ENCODE peak calls at places on chromosomes 1 and 21, in eight cellular contexts. One of them, this sample, is unnamed.

GRCh38 chr1:159945483-159946241 is at the start of gene IGSF9:
- DNase-seq in effector memory CD4-positive, alpha-beta T cell: peak
- DNase-seq in HL-60: no peak
- DNase-seq in neuronal stem cell: peak
- DNase-seq in HCT116: peak
- DNase-seq in lung: peak
- DNase-seq in fibroblast of mammary gland: peak
- DNase-seq in epithelial cell of esophagus: peak
- DNase-seq in this sample: peak

GRCh38 chr1:151624783-151625182 is 12.9 kb downstream of the SNX27 start:
- DNase-seq in lung: no peak
- DNase-seq in HCT116: no peak
- DNase-seq in neuronal stem cell: no peak
- DNase-seq in epithelial cell of esophagus: no peak
- DNase-seq in fibroblast of mammary gland: no peak
- DNase-seq in HL-60: no peak
- DNase-seq in effector memory CD4-positive, alpha-beta T cell: no peak
- DNase-seq in this sample: no peak

GRCh38 chr21:32185726-32186125 is 93.1 kb downstream of the MIS18A start:
- DNase-seq in HCT116: no peak
- DNase-seq in neuronal stem cell: no peak
- DNase-seq in effector memory CD4-positive, alpha-beta T cell: no peak
- DNase-seq in HL-60: no peak
- DNase-seq in epithelial cell of esophagus: no peak
- DNase-seq in lung: peak
- DNase-seq in fibroblast of mammary gland: no peak
- DNase-seq in this sample: no peak

GRCh38 chr1:226100436-226101347 is 38.2 kb downstream of the H3-3A start:
- DNase-seq in fibroblast of mammary gland: peak
- DNase-seq in neuronal stem cell: no peak
- DNase-seq in effector memory CD4-positive, alpha-beta T cell: no peak
- DNase-seq in epithelial cell of esophagus: peak
- DNase-seq in HL-60: no peak
- DNase-seq in HCT116: no peak
- DNase-seq in lung: no peak
- DNase-seq in this sample: peak

GRCh38 chr1:226109829-226110248 is 47.3 kb downstream of the H3-3A start:
- DNase-seq in effector memory CD4-positive, alpha-beta T cell: peak
- DNase-seq in neuronal stem cell: peak
- DNase-seq in epithelial cell of esophagus: peak
- DNase-seq in fibroblast of mammary gland: peak
- DNase-seq in HL-60: peak
- DNase-seq in lung: peak
- DNase-seq in HCT116: peak
- DNase-seq in this sample: peak

GRCh38 chr1:205294914-205295310 is 26.6 kb downstream of the NUAK2 start:
- DNase-seq in effector memory CD4-positive, alpha-beta T cell: no peak
- DNase-seq in epithelial cell of esophagus: no peak
- DNase-seq in fibroblast of mammary gland: no peak
- DNase-seq in neuronal stem cell: no peak
- DNase-seq in lung: no peak
- DNase-seq in HCT116: no peak
- DNase-seq in HL-60: no peak
- DNase-seq in this sample: no peak

GRCh38 chr1:167663002-167663772 is 33.2 kb downstream of the RCSD1 start:
- DNase-seq in HL-60: no peak
- DNase-seq in fibroblast of mammary gland: peak
- DNase-seq in epithelial cell of esophagus: peak
- DNase-seq in neuronal stem cell: no peak
- DNase-seq in lung: no peak
- DNase-seq in effector memory CD4-positive, alpha-beta T cell: no peak
- DNase-seq in HCT116: no peak
- DNase-seq in this sample: peak

GRCh38 chr21:42839271-42840231 is 39.8 kb downstream of the WDR4 start:
- DNase-seq in effector memory CD4-positive, alpha-beta T cell: no peak
- DNase-seq in neuronal stem cell: no peak
- DNase-seq in fibroblast of mammary gland: no peak
- DNase-seq in HL-60: no peak
- DNase-seq in epithelial cell of esophagus: no peak
- DNase-seq in HCT116: no peak
- DNase-seq in lung: no peak
- DNase-seq in this sample: no peak

GRCh38 chr1:14806772-14807171 is 208.3 kb downstream of the KAZN start:
- DNase-seq in HL-60: no peak
- DNase-seq in neuronal stem cell: no peak
- DNase-seq in effector memory CD4-positive, alpha-beta T cell: no peak
- DNase-seq in epithelial cell of esophagus: no peak
- DNase-seq in lung: no peak
- DNase-seq in fibroblast of mammary gland: no peak
- DNase-seq in HCT116: no peak
- DNase-seq in this sample: no peak

GRCh38 chr1:221743416-221744208 is 1.7 kb upstream of the DUSP10 start:
- DNase-seq in fibroblast of mammary gland: no peak
- DNase-seq in neuronal stem cell: no peak
- DNase-seq in HL-60: no peak
- DNase-seq in HCT116: no peak
- DNase-seq in effector memory CD4-positive, alpha-beta T cell: no peak
- DNase-seq in lung: no peak
- DNase-seq in epithelial cell of esophagus: peak
- DNase-seq in this sample: no peak

GRCh38 chr1:158007949-158008386 is 14.5 kb downstream of the KIRREL1 start:
- DNase-seq in neuronal stem cell: no peak
- DNase-seq in fibroblast of mammary gland: no peak
- DNase-seq in lung: no peak
- DNase-seq in HL-60: no peak
- DNase-seq in effector memory CD4-positive, alpha-beta T cell: no peak
- DNase-seq in epithelial cell of esophagus: no peak
- DNase-seq in HCT116: no peak
- DNase-seq in this sample: no peak

GRCh38 chr1:8004113-8004802 is 21.9 kb downstream of the ERRFI1 start:
- DNase-seq in effector memory CD4-positive, alpha-beta T cell: no peak
- DNase-seq in neuronal stem cell: no peak
- DNase-seq in HL-60: no peak
- DNase-seq in epithelial cell of esophagus: peak
- DNase-seq in fibroblast of mammary gland: no peak
- DNase-seq in HCT116: no peak
- DNase-seq in lung: no peak
- DNase-seq in this sample: peak

GRCh38 chr1:115557715-115558114 is 84.1 kb upstream of the VANGL1 start:
- DNase-seq in lung: no peak
- DNase-seq in fibroblast of mammary gland: no peak
- DNase-seq in effector memory CD4-positive, alpha-beta T cell: no peak
- DNase-seq in HCT116: no peak
- DNase-seq in epithelial cell of esophagus: peak
- DNase-seq in neuronal stem cell: no peak
- DNase-seq in HL-60: no peak
- DNase-seq in this sample: no peak

GRCh38 chr21:38985423-38986378 is 180.0 kb downstream of the ETS2 start:
- DNase-seq in epithelial cell of esophagus: peak
- DNase-seq in fibroblast of mammary gland: peak
- DNase-seq in effector memory CD4-positive, alpha-beta T cell: no peak
- DNase-seq in neuronal stem cell: no peak
- DNase-seq in lung: peak
- DNase-seq in HCT116: no peak
- DNase-seq in HL-60: peak
- DNase-seq in this sample: peak

GRCh38 chr1:15941044-15941840 is 34.7 kb downstream of the ZBTB17 start:
- DNase-seq in HCT116: no peak
- DNase-seq in fibroblast of mammary gland: no peak
- DNase-seq in epithelial cell of esophagus: no peak
- DNase-seq in lung: no peak
- DNase-seq in neuronal stem cell: no peak
- DNase-seq in effector memory CD4-positive, alpha-beta T cell: no peak
- DNase-seq in HL-60: no peak
- DNase-seq in this sample: no peak

GRCh38 chr1:116878804-116879477 is 30.8 kb upstream of the PTGFRN start:
- DNase-seq in HL-60: no peak
- DNase-seq in lung: no peak
- DNase-seq in effector memory CD4-positive, alpha-beta T cell: no peak
- DNase-seq in epithelial cell of esophagus: peak
- DNase-seq in HCT116: peak
- DNase-seq in neuronal stem cell: peak
- DNase-seq in fibroblast of mammary gland: peak
- DNase-seq in this sample: peak

GRCh38 chr21:38126677-38127271 is 130.0 kb upstream of the KCNJ15 start:
- DNase-seq in lung: peak
- DNase-seq in effector memory CD4-positive, alpha-beta T cell: no peak
- DNase-seq in HL-60: peak
- DNase-seq in fibroblast of mammary gland: peak
- DNase-seq in epithelial cell of esophagus: peak
- DNase-seq in neuronal stem cell: peak
- DNase-seq in HCT116: peak
- DNase-seq in this sample: peak

GRCh38 chr1:31708324-31708723 is 4.5 kb upstream of the COL16A1 start:
- DNase-seq in lung: no peak
- DNase-seq in epithelial cell of esophagus: peak
- DNase-seq in HCT116: no peak
- DNase-seq in HL-60: no peak
- DNase-seq in effector memory CD4-positive, alpha-beta T cell: no peak
- DNase-seq in fibroblast of mammary gland: no peak
- DNase-seq in neuronal stem cell: no peak
- DNase-seq in this sample: no peak

GRCh38 chr1:4805987-4806386 is 151.6 kb downstream of the AJAP1 start:
- DNase-seq in neuronal stem cell: no peak
- DNase-seq in epithelial cell of esophagus: no peak
- DNase-seq in HL-60: no peak
- DNase-seq in HCT116: no peak
- DNase-seq in effector memory CD4-positive, alpha-beta T cell: no peak
- DNase-seq in fibroblast of mammary gland: no peak
- DNase-seq in lung: no peak
- DNase-seq in this sample: no peak

GRCh38 chr1:201633811-201634210 is 94.9 kb downstream of the NAV1 start:
- DNase-seq in neuronal stem cell: no peak
- DNase-seq in effector memory CD4-positive, alpha-beta T cell: no peak
- DNase-seq in fibroblast of mammary gland: no peak
- DNase-seq in epithelial cell of esophagus: no peak
- DNase-seq in HCT116: no peak
- DNase-seq in lung: no peak
- DNase-seq in HL-60: no peak
- DNase-seq in this sample: no peak

GRCh38 chr1:186670279-186670964 is 9.8 kb downstream of the PTGS2 start:
- DNase-seq in HL-60: no peak
- DNase-seq in fibroblast of mammary gland: no peak
- DNase-seq in epithelial cell of esophagus: no peak
- DNase-seq in effector memory CD4-positive, alpha-beta T cell: no peak
- DNase-seq in neuronal stem cell: no peak
- DNase-seq in lung: no peak
- DNase-seq in HCT116: no peak
- DNase-seq in this sample: no peak

GRCh38 chr1:5311634-5312298 is 657.4 kb downstream of the AJAP1 start:
- DNase-seq in HCT116: no peak
- DNase-seq in fibroblast of mammary gland: no peak
- DNase-seq in effector memory CD4-positive, alpha-beta T cell: no peak
- DNase-seq in epithelial cell of esophagus: no peak
- DNase-seq in HL-60: no peak
- DNase-seq in neuronal stem cell: peak
- DNase-seq in lung: no peak
- DNase-seq in this sample: no peak

DNA sequence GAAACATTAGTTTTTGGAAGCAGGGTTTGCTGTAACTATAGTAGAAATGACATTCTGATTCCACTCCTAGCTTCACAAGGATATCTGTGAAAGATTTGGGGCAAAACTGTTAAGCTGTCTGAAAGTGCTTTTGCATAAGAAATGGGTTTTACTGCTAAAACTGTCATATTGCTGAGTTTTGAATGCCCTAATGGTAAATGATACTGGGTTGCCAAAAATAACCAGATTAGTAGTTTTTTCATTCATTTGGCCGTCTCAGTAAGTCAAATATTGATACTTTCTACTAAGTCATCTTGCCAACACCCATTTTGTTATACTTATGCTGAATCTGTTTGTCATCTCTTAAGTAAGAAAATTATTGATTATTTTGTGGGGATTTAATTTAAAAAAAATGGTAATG is 399 bp upstream of the PTPRC start:
- DNase-seq in fibroblast of mammary gland: no peak
- DNase-seq in HL-60: no peak
- DNase-seq in HCT116: no peak
- DNase-seq in epithelial cell of esophagus: no peak
- DNase-seq in neuronal stem cell: no peak
- DNase-seq in lung: no peak
- DNase-seq in effector memory CD4-positive, alpha-beta T cell: no peak
- DNase-seq in this sample: no peak
- H3K4me3 ChIP-seq in fibroblast of mammary gland: no peak
- H3K4me3 ChIP-seq in HL-60: no peak
- H3K4me3 ChIP-seq in HCT116: no peak
- H3K4me3 ChIP-seq in epithelial cell of esophagus: no peak
- H3K4me3 ChIP-seq in neuronal stem cell: no peak
- H3K4me3 ChIP-seq in lung: no peak
- H3K4me3 ChIP-seq in effector memory CD4-positive, alpha-beta T cell: peak
- H3K4me3 ChIP-seq in this sample: no peak

GRCh38 chr21:43866659-43867331 is 1.8 kb downstream of the AGPAT3 start:
- DNase-seq in effector memory CD4-positive, alpha-beta T cell: peak
- DNase-seq in lung: peak
- DNase-seq in epithelial cell of esophagus: peak
- DNase-seq in HL-60: no peak
- DNase-seq in HCT116: no peak
- DNase-seq in neuronal stem cell: no peak
- DNase-seq in fibroblast of mammary gland: no peak
- DNase-seq in this sample: no peak
- H3K4me3 ChIP-seq in effector memory CD4-positive, alpha-beta T cell: peak
- H3K4me3 ChIP-seq in lung: no peak
- H3K4me3 ChIP-seq in epithelial cell of esophagus: peak
- H3K4me3 ChIP-seq in HL-60: peak
- H3K4me3 ChIP-seq in HCT116: no peak
- H3K4me3 ChIP-seq in neuronal stem cell: peak
- H3K4me3 ChIP-seq in fibroblast of mammary gland: peak
- H3K4me3 ChIP-seq in this sample: peak

DNA sequence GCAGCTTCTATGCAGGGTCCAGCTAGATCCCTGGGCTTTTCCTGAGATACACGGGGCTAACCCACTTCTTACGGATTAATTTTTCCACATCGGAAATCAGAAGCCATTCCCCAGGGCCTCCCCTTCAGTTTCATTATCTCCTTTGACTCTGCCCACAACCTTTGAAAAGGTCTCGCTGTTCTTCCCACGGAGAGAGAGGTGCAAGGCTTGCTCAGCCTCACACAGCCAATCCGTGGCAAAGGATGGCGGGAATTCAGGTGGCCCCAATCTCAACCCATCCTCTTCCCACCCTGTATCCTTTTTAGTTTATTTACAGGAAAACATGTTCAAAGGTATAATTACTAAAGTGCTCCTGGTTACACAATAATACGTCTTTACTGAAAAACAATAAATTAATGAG is 702 bp upstream of the MAPKAPK2 start:
- DNase-seq in neuronal stem cell: no peak
- DNase-seq in effector memory CD4-positive, alpha-beta T cell: no peak
- DNase-seq in lung: no peak
- DNase-seq in HL-60: no peak
- DNase-seq in fibroblast of mammary gland: no peak
- DNase-seq in epithelial cell of esophagus: no peak
- DNase-seq in HCT116: no peak
- DNase-seq in this sample: no peak
- H3K4me3 ChIP-seq in neuronal stem cell: peak
- H3K4me3 ChIP-seq in effector memory CD4-positive, alpha-beta T cell: peak
- H3K4me3 ChIP-seq in lung: no peak
- H3K4me3 ChIP-seq in HL-60: no peak
- H3K4me3 ChIP-seq in fibroblast of mammary gland: peak
- H3K4me3 ChIP-seq in epithelial cell of esophagus: peak
- H3K4me3 ChIP-seq in HCT116: peak
- H3K4me3 ChIP-seq in this sample: peak

GRCh38 chr1:241998412-241998921 is 431 bp downstream of the MAP1LC3C start:
- DNase-seq in HCT116: peak
- DNase-seq in neuronal stem cell: peak
- DNase-seq in effector memory CD4-positive, alpha-beta T cell: peak
- DNase-seq in HL-60: peak
- DNase-seq in epithelial cell of esophagus: peak
- DNase-seq in lung: peak
- DNase-seq in fibroblast of mammary gland: peak
- DNase-seq in this sample: peak
- H3K4me3 ChIP-seq in HCT116: peak
- H3K4me3 ChIP-seq in neuronal stem cell: peak
- H3K4me3 ChIP-seq in effector memory CD4-positive, alpha-beta T cell: no peak
- H3K4me3 ChIP-seq in HL-60: peak
- H3K4me3 ChIP-seq in epithelial cell of esophagus: no peak
- H3K4me3 ChIP-seq in lung: no peak
- H3K4me3 ChIP-seq in fibroblast of mammary gland: peak
- H3K4me3 ChIP-seq in this sample: peak